ENCODE peak calls at places on chromosomes 5 and 9, in nine cellular contexts. One of them, this sample, is unnamed.

GRCh38 chr9:95055851-95056551 is 261.5 kb downstream of the FANCC start:
- DNase-seq in endothelial cell: no peak
- DNase-seq in HFFc6: peak
- DNase-seq in dorsolateral prefrontal cortex: no peak
- DNase-seq in fibroblast of the aortic adventitia: peak
- DNase-seq in left ventricle myocardium inferior: no peak
- DNase-seq in cardiac muscle cell: no peak
- DNase-seq in GM13977: no peak
- DNase-seq in progenitor cell of endocrine pancreas: no peak
- DNase-seq in this sample: no peak

GRCh38 chr9:109286571-109286977 is 34.3 kb downstream of the EPB41L4B start:
- DNase-seq in endothelial cell: no peak
- DNase-seq in HFFc6: peak
- DNase-seq in dorsolateral prefrontal cortex: no peak
- DNase-seq in fibroblast of the aortic adventitia: peak
- DNase-seq in left ventricle myocardium inferior: no peak
- DNase-seq in cardiac muscle cell: no peak
- DNase-seq in GM13977: no peak
- DNase-seq in progenitor cell of endocrine pancreas: no peak
- DNase-seq in this sample: no peak

GRCh38 chr9:93305497-93306020 is 121.6 kb downstream of the WNK2 start:
- DNase-seq in endothelial cell: no peak
- DNase-seq in HFFc6: no peak
- DNase-seq in dorsolateral prefrontal cortex: peak
- DNase-seq in fibroblast of the aortic adventitia: no peak
- DNase-seq in left ventricle myocardium inferior: no peak
- DNase-seq in cardiac muscle cell: no peak
- DNase-seq in GM13977: no peak
- DNase-seq in progenitor cell of endocrine pancreas: no peak
- DNase-seq in this sample: no peak

GRCh38 chr9:87786876-87787275 is 61.0 kb downstream of the CTSL start:
- DNase-seq in endothelial cell: no peak
- DNase-seq in HFFc6: no peak
- DNase-seq in dorsolateral prefrontal cortex: no peak
- DNase-seq in fibroblast of the aortic adventitia: no peak
- DNase-seq in left ventricle myocardium inferior: no peak
- DNase-seq in cardiac muscle cell: no peak
- DNase-seq in GM13977: no peak
- DNase-seq in progenitor cell of endocrine pancreas: no peak
- DNase-seq in this sample: no peak

GRCh38 chr5:93285461-93285860 is 295.6 kb downstream of the NR2F1-AS1 start:
- DNase-seq in endothelial cell: no peak
- DNase-seq in HFFc6: no peak
- DNase-seq in dorsolateral prefrontal cortex: no peak
- DNase-seq in fibroblast of the aortic adventitia: peak
- DNase-seq in left ventricle myocardium inferior: no peak
- DNase-seq in cardiac muscle cell: no peak
- DNase-seq in GM13977: no peak
- DNase-seq in progenitor cell of endocrine pancreas: no peak
- DNase-seq in this sample: no peak

GRCh38 chr5:145937432-145938250 is 1.3 kb downstream of the SH3RF2 start:
- DNase-seq in endothelial cell: no peak
- DNase-seq in HFFc6: no peak
- DNase-seq in dorsolateral prefrontal cortex: no peak
- DNase-seq in fibroblast of the aortic adventitia: peak
- DNase-seq in left ventricle myocardium inferior: no peak
- DNase-seq in cardiac muscle cell: peak
- DNase-seq in GM13977: peak
- DNase-seq in progenitor cell of endocrine pancreas: no peak
- DNase-seq in this sample: peak

GRCh38 chr5:78544531-78545200 is 103.9 kb downstream of the LHFPL2 start:
- DNase-seq in endothelial cell: no peak
- DNase-seq in HFFc6: peak
- DNase-seq in dorsolateral prefrontal cortex: no peak
- DNase-seq in fibroblast of the aortic adventitia: peak
- DNase-seq in left ventricle myocardium inferior: no peak
- DNase-seq in cardiac muscle cell: no peak
- DNase-seq in GM13977: no peak
- DNase-seq in progenitor cell of endocrine pancreas: no peak
- DNase-seq in this sample: no peak

GRCh38 chr5:139058121-139058520 is 140.0 kb downstream of the SIL1 start:
- DNase-seq in endothelial cell: no peak
- DNase-seq in HFFc6: peak
- DNase-seq in dorsolateral prefrontal cortex: no peak
- DNase-seq in fibroblast of the aortic adventitia: peak
- DNase-seq in left ventricle myocardium inferior: no peak
- DNase-seq in cardiac muscle cell: no peak
- DNase-seq in GM13977: no peak
- DNase-seq in progenitor cell of endocrine pancreas: no peak
- DNase-seq in this sample: no peak

GRCh38 chr9:68844623-68845612 is 139.9 kb downstream of the PIP5K1B start:
- DNase-seq in endothelial cell: peak
- DNase-seq in HFFc6: no peak
- DNase-seq in dorsolateral prefrontal cortex: no peak
- DNase-seq in fibroblast of the aortic adventitia: peak
- DNase-seq in left ventricle myocardium inferior: peak
- DNase-seq in cardiac muscle cell: peak
- DNase-seq in GM13977: peak
- DNase-seq in progenitor cell of endocrine pancreas: peak
- DNase-seq in this sample: peak

GRCh38 chr5:61330879-61331406 is 1.1 kb upstream of the ZSWIM6 start:
- DNase-seq in endothelial cell: peak
- DNase-seq in HFFc6: peak
- DNase-seq in dorsolateral prefrontal cortex: peak
- DNase-seq in fibroblast of the aortic adventitia: peak
- DNase-seq in left ventricle myocardium inferior: peak
- DNase-seq in cardiac muscle cell: peak
- DNase-seq in GM13977: peak
- DNase-seq in progenitor cell of endocrine pancreas: peak
- DNase-seq in this sample: peak

GRCh38 chr9:15211994-15212501 is 95.0 kb downstream of the TTC39B start:
- DNase-seq in endothelial cell: no peak
- DNase-seq in HFFc6: no peak
- DNase-seq in dorsolateral prefrontal cortex: no peak
- DNase-seq in fibroblast of the aortic adventitia: peak
- DNase-seq in left ventricle myocardium inferior: no peak
- DNase-seq in cardiac muscle cell: no peak
- DNase-seq in GM13977: no peak
- DNase-seq in progenitor cell of endocrine pancreas: no peak
- DNase-seq in this sample: no peak

GRCh38 chr9:105205787-105206511 is 38.5 kb upstream of the SLC44A1 start:
- DNase-seq in endothelial cell: no peak
- DNase-seq in HFFc6: peak
- DNase-seq in dorsolateral prefrontal cortex: no peak
- DNase-seq in fibroblast of the aortic adventitia: peak
- DNase-seq in left ventricle myocardium inferior: peak
- DNase-seq in cardiac muscle cell: no peak
- DNase-seq in GM13977: no peak
- DNase-seq in progenitor cell of endocrine pancreas: no peak
- DNase-seq in this sample: no peak

GRCh38 chr9:93575706-93576295 is 583 bp upstream of the PHF2 start:
- DNase-seq in endothelial cell: peak
- DNase-seq in HFFc6: peak
- DNase-seq in dorsolateral prefrontal cortex: no peak
- DNase-seq in fibroblast of the aortic adventitia: peak
- DNase-seq in left ventricle myocardium inferior: peak
- DNase-seq in cardiac muscle cell: peak
- DNase-seq in GM13977: peak
- DNase-seq in progenitor cell of endocrine pancreas: no peak
- DNase-seq in this sample: peak

GRCh38 chr5:65967288-65968066 is 41.1 kb downstream of the ERBIN start:
- DNase-seq in endothelial cell: no peak
- DNase-seq in HFFc6: no peak
- DNase-seq in dorsolateral prefrontal cortex: no peak
- DNase-seq in fibroblast of the aortic adventitia: no peak
- DNase-seq in left ventricle myocardium inferior: no peak
- DNase-seq in cardiac muscle cell: no peak
- DNase-seq in GM13977: no peak
- DNase-seq in progenitor cell of endocrine pancreas: no peak
- DNase-seq in this sample: no peak

DNA sequence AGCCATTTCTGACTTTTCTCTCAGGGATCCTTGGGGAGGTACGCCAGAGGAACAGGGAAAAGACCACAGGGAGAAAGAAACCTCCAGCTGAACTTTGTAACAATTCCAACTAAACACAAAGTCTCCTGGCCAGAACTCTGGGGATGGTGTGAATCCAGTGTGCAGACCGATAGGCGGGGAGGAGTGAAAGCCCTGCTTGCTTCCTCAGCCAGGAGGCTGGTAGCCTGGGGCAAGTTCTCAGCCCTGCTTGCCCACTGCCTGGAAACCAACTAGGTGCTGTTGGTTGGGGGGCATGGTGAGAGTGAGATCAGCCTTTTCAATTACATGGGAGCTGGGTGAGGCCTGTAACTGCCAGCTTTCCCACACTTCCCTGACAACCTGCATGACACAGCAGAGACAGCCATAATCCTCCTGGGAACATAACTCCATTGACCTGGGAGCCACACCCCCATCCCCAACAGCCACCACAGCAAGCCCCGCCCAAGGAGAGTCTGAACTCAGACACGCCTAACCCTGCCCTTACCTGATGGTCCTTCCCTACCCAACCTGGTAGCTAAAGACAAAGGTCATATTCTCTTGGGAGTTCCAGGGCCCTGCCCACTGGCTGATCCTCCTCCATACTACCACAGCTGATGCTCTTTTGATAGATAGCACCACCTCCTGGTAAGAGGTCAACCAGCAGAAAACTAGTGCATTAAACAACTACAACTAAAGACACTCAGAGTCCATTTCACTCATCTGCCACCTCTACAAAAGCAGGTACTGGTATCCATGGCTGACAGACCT is 100.1 kb upstream of the TNFAIP8 start:
- DNase-seq in endothelial cell: no peak
- DNase-seq in HFFc6: no peak
- DNase-seq in dorsolateral prefrontal cortex: no peak
- DNase-seq in fibroblast of the aortic adventitia: no peak
- DNase-seq in left ventricle myocardium inferior: no peak
- DNase-seq in cardiac muscle cell: no peak
- DNase-seq in GM13977: no peak
- DNase-seq in progenitor cell of endocrine pancreas: no peak
- DNase-seq in this sample: peak
- TF ChIP-seq CTCF in endothelial cell: no peak
- TF ChIP-seq CTCF in HFFc6: peak
- TF ChIP-seq CTCF in dorsolateral prefrontal cortex: no peak
- TF ChIP-seq CTCF in fibroblast of the aortic adventitia: no peak
- TF ChIP-seq CTCF in left ventricle myocardium inferior: no peak
- TF ChIP-seq CTCF in cardiac muscle cell: peak
- TF ChIP-seq CTCF in GM13977: peak
- TF ChIP-seq CTCF in progenitor cell of endocrine pancreas: no peak
- TF ChIP-seq CTCF in this sample: peak

DNA sequence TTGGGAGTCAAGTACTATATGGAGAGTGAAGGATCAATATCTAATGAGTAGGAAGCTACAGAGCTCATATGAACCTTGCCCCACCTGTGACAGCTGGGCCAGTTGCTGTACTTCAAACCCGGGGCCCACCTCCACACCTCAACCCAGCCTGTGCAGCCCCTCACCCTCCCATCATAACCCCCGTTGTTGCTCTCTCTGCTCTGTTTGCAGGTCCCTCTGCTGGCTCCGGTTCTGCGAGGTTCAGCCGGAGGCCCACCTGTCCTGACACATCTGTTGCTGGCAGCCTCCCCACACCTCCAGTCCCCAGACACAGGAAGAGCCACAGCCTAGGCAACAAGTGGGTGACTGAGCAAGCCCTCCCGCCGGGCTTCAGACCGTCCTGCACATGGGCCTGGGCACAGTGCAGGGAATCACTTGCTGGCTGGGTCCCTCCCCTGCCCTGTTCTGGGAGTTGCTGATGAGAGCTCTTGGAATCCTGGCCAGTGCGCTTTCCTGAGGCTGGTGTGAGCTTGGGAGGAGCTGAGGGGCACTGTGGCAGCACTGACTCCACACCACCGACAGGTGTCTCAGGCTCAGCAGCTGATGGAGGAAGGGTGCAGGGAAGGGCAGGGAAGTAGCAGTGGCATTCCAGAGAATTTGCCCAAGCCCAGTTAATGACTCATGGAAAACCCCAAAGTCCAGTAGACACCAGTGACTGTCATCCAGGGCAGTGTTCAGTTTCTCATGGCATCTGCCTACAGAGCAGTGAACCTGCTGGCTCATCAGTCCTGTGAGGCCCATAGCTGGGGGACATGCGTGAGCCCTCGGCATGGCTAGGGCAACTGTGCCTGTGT is 69.5 kb upstream of the GARNL3 start:
- DNase-seq in endothelial cell: no peak
- DNase-seq in HFFc6: peak
- DNase-seq in dorsolateral prefrontal cortex: no peak
- DNase-seq in fibroblast of the aortic adventitia: no peak
- DNase-seq in left ventricle myocardium inferior: peak
- DNase-seq in cardiac muscle cell: no peak
- DNase-seq in GM13977: no peak
- DNase-seq in progenitor cell of endocrine pancreas: no peak
- DNase-seq in this sample: no peak
- TF ChIP-seq CTCF in endothelial cell: no peak
- TF ChIP-seq CTCF in HFFc6: peak
- TF ChIP-seq CTCF in dorsolateral prefrontal cortex: no peak
- TF ChIP-seq CTCF in fibroblast of the aortic adventitia: no peak
- TF ChIP-seq CTCF in left ventricle myocardium inferior: no peak
- TF ChIP-seq CTCF in cardiac muscle cell: no peak
- TF ChIP-seq CTCF in GM13977: no peak
- TF ChIP-seq CTCF in progenitor cell of endocrine pancreas: no peak
- TF ChIP-seq CTCF in this sample: no peak

GRCh38 chr5:35041251-35041650 is 6.5 kb downstream of the AGXT2 start:
- DNase-seq in endothelial cell: no peak
- DNase-seq in HFFc6: no peak
- DNase-seq in dorsolateral prefrontal cortex: no peak
- DNase-seq in fibroblast of the aortic adventitia: peak
- DNase-seq in left ventricle myocardium inferior: no peak
- DNase-seq in cardiac muscle cell: no peak
- DNase-seq in GM13977: no peak
- DNase-seq in progenitor cell of endocrine pancreas: no peak
- DNase-seq in this sample: no peak
- TF ChIP-seq CTCF in endothelial cell: no peak
- TF ChIP-seq CTCF in HFFc6: no peak
- TF ChIP-seq CTCF in dorsolateral prefrontal cortex: no peak
- TF ChIP-seq CTCF in fibroblast of the aortic adventitia: no peak
- TF ChIP-seq CTCF in left ventricle myocardium inferior: no peak
- TF ChIP-seq CTCF in cardiac muscle cell: no peak
- TF ChIP-seq CTCF in GM13977: no peak
- TF ChIP-seq CTCF in progenitor cell of endocrine pancreas: no peak
- TF ChIP-seq CTCF in this sample: no peak

DNA sequence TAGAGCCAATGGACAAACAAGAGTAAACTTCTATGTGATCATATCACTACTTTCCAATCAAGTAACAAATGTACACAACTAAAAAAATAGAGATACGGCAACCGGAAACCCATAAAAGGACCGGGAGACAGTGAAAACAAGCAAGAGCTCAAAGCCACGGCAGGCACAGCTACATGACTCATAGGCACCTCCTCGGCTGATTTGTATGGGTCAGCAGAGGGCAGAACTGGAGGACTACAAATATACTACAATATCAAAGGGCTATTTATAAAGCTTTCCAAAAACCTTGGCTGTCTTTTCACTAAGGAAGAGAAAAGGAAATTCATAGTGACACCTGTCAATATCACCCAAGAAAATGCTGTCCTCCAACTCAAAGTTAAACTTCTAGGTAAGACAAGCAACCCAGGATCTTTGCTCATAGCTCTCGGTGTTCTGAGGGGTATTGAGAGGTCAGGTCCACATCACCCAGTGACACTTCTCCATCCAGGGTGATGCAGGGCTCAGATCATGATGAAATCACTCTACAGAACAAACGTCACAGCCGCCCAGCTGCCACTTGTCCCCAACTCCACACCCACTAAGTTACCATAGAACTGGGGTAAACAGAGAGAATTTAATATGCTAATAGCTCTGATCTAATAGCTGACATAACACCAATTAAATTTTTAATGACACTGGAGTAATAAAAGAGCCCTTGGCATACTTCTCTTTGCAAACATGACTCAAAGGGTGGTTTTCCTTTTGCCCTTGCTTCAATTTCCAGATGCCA is 41.3 kb downstream of the PFDN1 start:
- DNase-seq in endothelial cell: no peak
- DNase-seq in HFFc6: peak
- DNase-seq in dorsolateral prefrontal cortex: peak
- DNase-seq in fibroblast of the aortic adventitia: peak
- DNase-seq in left ventricle myocardium inferior: peak
- DNase-seq in cardiac muscle cell: peak
- DNase-seq in GM13977: no peak
- DNase-seq in progenitor cell of endocrine pancreas: no peak
- DNase-seq in this sample: no peak
- TF ChIP-seq CTCF in endothelial cell: no peak
- TF ChIP-seq CTCF in HFFc6: peak
- TF ChIP-seq CTCF in dorsolateral prefrontal cortex: peak
- TF ChIP-seq CTCF in fibroblast of the aortic adventitia: peak
- TF ChIP-seq CTCF in left ventricle myocardium inferior: peak
- TF ChIP-seq CTCF in cardiac muscle cell: peak
- TF ChIP-seq CTCF in GM13977: no peak
- TF ChIP-seq CTCF in progenitor cell of endocrine pancreas: no peak
- TF ChIP-seq CTCF in this sample: no peak

This sample was measured in activated CD8-positive, alpha-beta T cell treated with anti-CD3 and anti-CD28 coated beads for 36 hours.